ENCODE peak calls at places on chromosome 5, in four cellular contexts. G is endothelial cell, O is lung, T is left ventricle myocardium inferior. N is an unnamed sample.
A peak's percentile ranks its signal among the peaks of the same experiment; 100 is the strongest.

GRCh38 chr5:107820339-107820880 is 149.7 kb upstream of the EFNA5 start:
- DNase-seq in G (no peak), O (no peak), T (no peak), N (no peak)

GRCh38 chr5:138981131-138981530 is 106.0 kb upstream of the LRRTM2 start:
- DNase-seq in G (no peak), O (no peak), T (no peak), N (no peak)

GRCh38 chr5:137374110-137374853 is 124.8 kb downstream of the SPOCK1 start:
- DNase-seq in T (no peak), O (no peak), G (no peak), N (no peak)

GRCh38 chr5:73376618-73377170 is 71.9 kb downstream of the FOXD1 start:
- DNase-seq in O (no peak), G (no peak), T (no peak), N (no peak)

GRCh38 chr5:31442253-31442820 is 89.6 kb downstream of the DROSHA start:
- DNase-seq in G (no peak), T (no peak), O (no peak), N (no peak)

GRCh38 chr5:93267276-93267675 is 313.7 kb downstream of the NR2F1-AS1 start:
- DNase-seq in O (no peak), G (no peak), T (no peak), N (no peak)

GRCh38 chr5:141493500-141494422 is 4.9 kb downstream of the PCDHGC5 start:
- DNase-seq in G (no peak), T (no peak), O (no peak), N (no peak)

GRCh38 chr5:124438390-124439380 is 307.8 kb downstream of the ZNF608 start:
- DNase-seq in O (no peak), G (peak; percentile 9), T (no peak), N (no peak)

GRCh38 chr5:107873877-107874276 is 203.1 kb upstream of the EFNA5 start:
- DNase-seq in G (no peak), O (no peak), T (no peak), N (no peak)

GRCh38 chr5:79689541-79690466 is at the start of gene CMYA5:
- DNase-seq in O (peak; percentile 33), G (peak; percentile 50), T (peak; percentile 68), N (peak; percentile 19)

GRCh38 chr5:91077623-91078022 is 305.5 kb downstream of the ARRDC3 start:
- DNase-seq in T (no peak), G (no peak), O (no peak), N (no peak)

GRCh38 chr5:179803651-179804598 is 2.7 kb downstream of the MGAT4B start:
- DNase-seq in O (no peak), T (no peak), G (no peak), N (no peak)

GRCh38 chr5:125719681-125720676 is 703.2 kb upstream of the GRAMD2B start:
- DNase-seq in O (peak; percentile 49), T (no peak), G (no peak), N (no peak)

GRCh38 chr5:96142786-96143434 is 181.3 kb upstream of the ELL2 start:
- DNase-seq in T (no peak), G (no peak), O (no peak), N (no peak)

DNA sequence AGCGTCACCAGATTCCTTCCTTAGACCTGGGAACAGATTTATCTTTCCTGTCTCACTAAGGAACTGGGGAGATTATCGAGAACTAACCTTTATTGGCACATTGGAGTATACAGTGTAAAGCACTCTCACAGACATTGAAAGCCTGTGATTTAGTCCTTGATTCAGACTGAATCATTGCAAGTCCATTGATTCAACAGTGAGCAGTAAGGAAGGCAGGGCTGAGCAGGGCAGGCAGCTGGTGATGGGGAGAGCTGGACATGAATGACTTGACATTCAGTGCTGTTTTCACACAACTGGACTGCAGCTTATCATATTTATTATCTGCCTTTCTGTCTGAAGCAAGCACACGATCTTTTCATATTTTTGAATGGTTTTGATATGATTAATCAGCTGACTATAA is 16.2 kb downstream of the ISOC1 start:
- DNase-seq in G (no peak), T (no peak), O (no peak), N (no peak)
- TF ChIP-seq CTCF in G (no peak), T (no peak), O (no peak), N (no peak)

GRCh38 chr5:8844206-8844605 is 701.7 kb downstream of the SEMA5A start:
- DNase-seq in T (no peak), O (no peak), G (no peak), N (no peak)

GRCh38 chr5:8843766-8844165 is 702.1 kb downstream of the SEMA5A start:
- DNase-seq in G (no peak), T (peak; percentile 31), O (no peak), N (no peak)

GRCh38 chr5:8845316-8845715 is 700.6 kb downstream of the SEMA5A start:
- DNase-seq in O (no peak), G (no peak), T (no peak), N (no peak)

GRCh38 chr5:8844847-8845246 is 701.0 kb downstream of the SEMA5A start:
- DNase-seq in G (no peak), T (no peak), O (no peak), N (no peak)

GRCh38 chr5:8842906-8843590 is 702.8 kb downstream of the SEMA5A start:
- DNase-seq in G (no peak), O (no peak), T (no peak), N (no peak)
- TF ChIP-seq CTCF in G (no peak), O (no peak), T (peak; percentile 13), N (peak; percentile 21)

GRCh38 chr5:982377-983237 is 26.0 kb upstream of the NKD2 start:
- DNase-seq in T (no peak), G (peak; percentile 64), O (no peak), N (no peak)
- TF ChIP-seq CTCF in T (no peak), G (peak; percentile 40), O (no peak), N (peak; percentile 33)

GRCh38 chr5:15794117-15794985 is 294.4 kb downstream of the FBXL7 start:
- DNase-seq in T (no peak), G (no peak), O (no peak), N (no peak)
- TF ChIP-seq CTCF in T (peak; percentile 53), G (no peak), O (no peak), N (no peak)

GRCh38 chr5:1526151-1526631 is 2.4 kb upstream of the LPCAT1 start:
- DNase-seq in G (no peak), O (peak; percentile 27), T (no peak), N (no peak)
- TF ChIP-seq CTCF in G (no peak), O (no peak), T (no peak), N (no peak)

GRCh38 chr5:26482817-26483375 is 555.5 kb downstream of the CDH9 start:
- DNase-seq in G (peak; percentile 52), T (no peak), O (peak; percentile 37), N (peak; percentile 11)
- TF ChIP-seq CTCF in G (peak; percentile 64), T (peak; percentile 60), O (no peak), N (peak; percentile 65)

N was measured in progenitor cell of endocrine pancreas.